ENCODE peak calls at places on chromosomes 13 and 19, in ten cellular contexts. U, Y, N, Q, F, C, K, V, J and I are unnamed samples.

GRCh38 chr13:105410602-105411001 is 1124.9 kb downstream of the EFNB2 start:
- DNase-seq in F (no peak), U (peak), J (no peak), K (no peak), V (no peak), Y (peak), N (no peak), Q (peak), C (peak), I (no peak)

GRCh38 chr13:68190826-68191225 is 960.7 kb upstream of the PCDH9 start:
- DNase-seq in Y (no peak), K (no peak), V (no peak), F (no peak), Q (no peak), C (no peak), N (no peak), U (peak), J (no peak), I (no peak)

GRCh38 chr13:83449666-83450395 is 432.4 kb downstream of the SLITRK1 start:
- DNase-seq in N (no peak), J (no peak), F (no peak), U (peak), Q (no peak), K (no peak), Y (no peak), C (no peak), V (no peak), I (no peak)

GRCh38 chr13:104740616-104741222 is 1674.5 kb upstream of the SLC10A2 start:
- DNase-seq in C (no peak), J (no peak), Y (no peak), Q (no peak), U (no peak), F (no peak), N (no peak), K (no peak), V (no peak), I (no peak)

GRCh38 chr13:51007216-51007615 is 97.6 kb downstream of the RNASEH2B start:
- DNase-seq in V (no peak), Q (no peak), F (no peak), J (no peak), N (no peak), U (no peak), Y (no peak), C (no peak), K (no peak), I (no peak)

GRCh38 chr13:50222569-50223332 is 207.5 kb downstream of the KCNRG start:
- DNase-seq in Y (peak), K (no peak), N (no peak), Q (peak), U (no peak), V (no peak), F (no peak), J (no peak), C (peak), I (no peak)

GRCh38 chr13:38848360-38848759 is 142.3 kb downstream of the STOML3 start:
- DNase-seq in N (no peak), U (no peak), V (no peak), K (no peak), Y (no peak), C (no peak), F (no peak), J (no peak), Q (no peak), I (no peak)

GRCh38 chr13:66358564-66358963 is 871.6 kb downstream of the PCDH9 start:
- DNase-seq in N (no peak), Y (no peak), F (no peak), K (no peak), V (no peak), Q (no peak), J (no peak), C (no peak), U (no peak), I (no peak)

GRCh38 chr13:35190241-35190640 is 248.2 kb downstream of the NBEA start:
- DNase-seq in Q (no peak), U (no peak), K (no peak), V (no peak), Y (no peak), F (no peak), J (no peak), C (no peak), N (no peak), I (no peak)

GRCh38 chr13:113513761-113514160 is 23.2 kb upstream of the DCUN1D2 start:
- DNase-seq in J (no peak), F (no peak), N (no peak), Y (no peak), U (no peak), Q (no peak), V (no peak), K (no peak), C (no peak), I (no peak)

GRCh38 chr19:2415281-2415972 is 12.0 kb downstream of the TIMM13 start:
- DNase-seq in F (no peak), V (no peak), U (no peak), Q (no peak), J (no peak), C (no peak), Y (no peak), K (no peak), N (no peak), I (no peak)

GRCh38 chr19:45503909-45504308 is 3.4 kb upstream of the VASP start:
- DNase-seq in N (no peak), K (no peak), F (no peak), C (no peak), U (no peak), Q (no peak), J (no peak), V (no peak), Y (no peak), I (no peak)

GRCh38 chr19:20422616-20423205 is 142.9 kb downstream of the ZNF737 start:
- DNase-seq in Y (no peak), K (no peak), V (no peak), F (no peak), Q (no peak), C (no peak), N (no peak), U (no peak), J (no peak), I (no peak)

GRCh38 chr19:49497047-49497789 is 984 bp downstream of the RPS11 start:
- DNase-seq in J (peak), N (peak), F (peak), Q (peak), V (no peak), U (peak), Y (peak), K (peak), C (peak), I (peak)

GRCh38 chr19:47534628-47535027 is 19.8 kb upstream of the NAPA start:
- DNase-seq in K (no peak), F (no peak), U (no peak), Q (no peak), Y (no peak), N (no peak), V (no peak), J (no peak), C (no peak), I (no peak)

GRCh38 chr19:53131732-53132131 is 978 bp downstream of the ZNF415 start:
- DNase-seq in J (no peak), Y (no peak), U (no peak), Q (no peak), F (no peak), N (no peak), V (no peak), C (no peak), K (no peak), I (no peak)

GRCh38 chr19:54790711-54791110 is 12.7 kb upstream of the KIR2DL4 start:
- DNase-seq in J (no peak), K (no peak), Q (no peak), U (no peak), V (peak), C (no peak), F (no peak), Y (no peak), N (no peak), I (no peak)

GRCh38 chr13:45817833-45818232 is 33.7 kb downstream of the SIAH3 start:
- DNase-seq in Y (no peak), F (no peak), C (no peak), J (no peak), U (no peak), Q (no peak), K (no peak), N (no peak), V (no peak), I (no peak)

GRCh38 chr13:113369189-113369588 is 5.3 kb upstream of the GRTP1 start:
- DNase-seq in J (no peak), N (no peak), F (no peak), Y (no peak), C (no peak), U (no peak), K (no peak), Q (no peak), V (peak), I (no peak)

GRCh38 chr13:30224732-30225131 is 82.6 kb downstream of the KATNAL1 start:
- DNase-seq in Q (no peak), C (peak), V (no peak), Y (no peak), J (no peak), U (peak), N (no peak), K (no peak), F (no peak), I (no peak)

GRCh38 chr13:34246511-34246910 is 428.6 kb downstream of the RFC3 start:
- DNase-seq in J (no peak), F (no peak), C (no peak), K (no peak), V (no peak), N (no peak), Y (no peak), U (no peak), Q (no peak), I (no peak)

GRCh38 chr19:604355-604754 is 14.7 kb downstream of the HCN2 start:
- DNase-seq in C (peak), J (no peak), U (no peak), K (no peak), N (no peak), V (no peak), Y (no peak), F (no peak), Q (peak), I (no peak)

GRCh38 chr19:41369769-41370168 is 5.8 kb upstream of the B9D2 start:
- DNase-seq in K (no peak), N (no peak), Y (no peak), J (no peak), Q (no peak), U (no peak), V (no peak), F (no peak), C (no peak), I (no peak)

GRCh38 chr13:23778007-23778687 is 111.1 kb downstream of the MIPEP start:
- DNase-seq in C (no peak), N (no peak), K (no peak), Q (no peak), Y (no peak), V (no peak), U (no peak), J (no peak), F (no peak), I (no peak)